ENCODE peak calls at places on chromosomes 4 and X, in ten cellular contexts. L is glutamatergic neuron, G is astrocyte, K is body of pancreas, T is pancreas, J is breast epithelium, Z is suprapubic skin, H is bronchial epithelial cell, Q is right lobe of liver, D is nephron progenitor cell. R is an unnamed sample.

GRCh38 chr4:145909331-145909730 is 29.3 kb downstream of the ZNF827 start:
- DNase-seq in G (no peak), Z (no peak), L (peak), T (peak), J (peak), D (peak), H (peak), K (peak), Q (no peak), R (peak)

GRCh38 chr4:153205028-153205648 is 895 bp downstream of the TRIM2 start:
- DNase-seq in K (peak), T (peak), H (no peak), L (no peak), Z (no peak), Q (no peak), G (no peak), J (no peak), D (peak), R (no peak)

GRCh38 chr4:186765138-186765537 is 41.5 kb upstream of the FAT1 start:
- DNase-seq in D (no peak), J (peak), L (no peak), G (peak), K (no peak), Q (no peak), T (no peak), H (no peak), Z (no peak), R (peak)

GRCh38 chrX:138711399-138712347 is at the start of gene FGF13:
- DNase-seq in H (peak), K (peak), Z (peak), Q (peak), L (peak), D (peak), G (no peak), T (peak), J (peak), R (no peak)

GRCh38 chr4:147787204-147787603 is 55.3 kb downstream of the ARHGAP10 start:
- DNase-seq in G (peak), Z (no peak), L (no peak), J (no peak), Q (no peak), H (no peak), D (no peak), T (no peak), K (no peak), R (peak)

GRCh38 chrX:139112432-139112831 is 400.9 kb upstream of the FGF13 start:
- DNase-seq in J (no peak), H (no peak), G (peak), L (no peak), Q (no peak), K (no peak), Z (no peak), D (no peak), T (no peak), R (no peak)

GRCh38 chr4:7111441-7111840 is 43.6 kb upstream of the GRPEL1 start:
- DNase-seq in K (no peak), Q (no peak), D (no peak), G (no peak), J (no peak), T (no peak), Z (no peak), H (no peak), L (no peak), R (no peak)

GRCh38 chrX:41862562-41863184 is 60.7 kb downstream of the CASK start:
- DNase-seq in H (no peak), T (no peak), Q (no peak), J (no peak), L (no peak), Z (no peak), K (no peak), G (no peak), D (no peak), R (no peak)

GRCh38 chr4:140754918-140755810 is 1.0 kb downstream of the TBC1D9 start:
- DNase-seq in T (no peak), G (no peak), Q (no peak), Z (no peak), K (no peak), J (no peak), L (no peak), D (no peak), H (peak), R (no peak)

GRCh38 chr4:15547392-15547791 is 77.7 kb downstream of the CC2D2A start:
- DNase-seq in Q (no peak), G (no peak), Z (no peak), D (no peak), T (no peak), J (no peak), H (no peak), L (no peak), K (no peak), R (no peak)

GRCh38 chr4:133154725-133155124 is 5.6 kb downstream of the PCDH10 start:
- DNase-seq in G (peak), L (peak), K (no peak), Z (no peak), T (no peak), Q (no peak), D (peak), H (peak), J (no peak), R (no peak)

GRCh38 chr4:10582059-10582686 is 102.4 kb downstream of the CLNK start:
- DNase-seq in K (peak), L (peak), H (peak), Z (no peak), J (peak), G (peak), D (peak), Q (no peak), T (peak), R (peak)

GRCh38 chr4:2852481-2852881 is 8.8 kb downstream of the ADD1 start:
- DNase-seq in D (no peak), J (no peak), Z (no peak), T (no peak), L (no peak), G (no peak), Q (no peak), H (no peak), K (no peak), R (no peak)

GRCh38 chr4:184942447-184943425 is 75.6 kb upstream of the HELT start:
- DNase-seq in G (no peak), Z (no peak), D (no peak), L (no peak), K (no peak), T (no peak), J (no peak), Q (no peak), H (no peak), R (peak)

GRCh38 chr4:48093949-48094550 is 40.0 kb downstream of the TXK start:
- DNase-seq in K (peak), G (peak), Q (no peak), J (no peak), T (peak), Z (no peak), H (peak), D (no peak), L (no peak), R (no peak)

GRCh38 chr4:110135523-110135922 is 62.9 kb downstream of the ELOVL6 start:
- DNase-seq in Q (no peak), H (no peak), D (no peak), G (no peak), K (no peak), L (no peak), Z (no peak), J (no peak), T (no peak), R (no peak)

GRCh38 chr4:140078366-140078765 is 75.6 kb downstream of the MAML3 start:
- DNase-seq in D (peak), T (no peak), Q (no peak), Z (no peak), K (no peak), G (peak), L (peak), H (no peak), J (no peak), R (no peak)

GRCh38 chrX:17697191-17697590 is 40.1 kb upstream of the SCML1 start:
- DNase-seq in L (no peak), G (peak), Q (no peak), Z (no peak), H (peak), K (no peak), J (no peak), T (no peak), D (no peak), R (no peak)

GRCh38 chrX:34632404-34632803 is 24.7 kb downstream of the TMEM47 start:
- DNase-seq in J (no peak), Z (no peak), K (no peak), D (no peak), Q (no peak), L (no peak), G (no peak), H (no peak), T (no peak), R (no peak)

GRCh38 chr4:167826281-167826680 is 266.1 kb upstream of the ANXA10 start:
- DNase-seq in G (no peak), D (no peak), J (no peak), K (no peak), T (no peak), H (peak), Z (no peak), L (no peak), Q (no peak), R (no peak)

GRCh38 chrX:57977992-57978391 is 67.7 kb upstream of the ZXDA start:
- DNase-seq in T (no peak), J (no peak), H (no peak), L (no peak), Z (no peak), Q (no peak), D (no peak), K (no peak), G (no peak), R (no peak)

GRCh38 chr4:142009751-142010150 is 373.4 kb downstream of the IL15 start:
- DNase-seq in G (no peak), D (no peak), J (no peak), T (no peak), Z (no peak), K (no peak), H (no peak), L (no peak), Q (no peak), R (no peak)

GRCh38 chr4:147530723-147531122 is 49.8 kb downstream of the EDNRA start:
- DNase-seq in K (no peak), Q (no peak), H (no peak), D (no peak), T (no peak), L (no peak), J (no peak), Z (no peak), G (no peak), R (no peak)

GRCh38 chr4:3705236-3705987 is 60.8 kb upstream of the ADRA2C start:
- DNase-seq in T (no peak), J (no peak), Q (peak), H (no peak), Z (peak), K (peak), L (no peak), D (no peak), G (no peak), R (no peak)

GRCh38 chr4:78863991-78864390 is 75.2 kb downstream of the PAQR3 start:
- DNase-seq in Q (no peak), L (no peak), H (peak), Z (no peak), K (no peak), J (no peak), T (no peak), G (no peak), D (no peak), R (no peak)

GRCh38 chr4:102687982-102688433 is 72.8 kb downstream of the MANBA start:
- DNase-seq in Q (no peak), Z (no peak), L (no peak), K (no peak), T (no peak), H (no peak), D (no peak), G (no peak), J (no peak), R (no peak)

GRCh38 chrX:111719426-111720210 is 38.6 kb downstream of the ALG13 start:
- DNase-seq in Z (no peak), K (no peak), T (no peak), L (no peak), H (peak), G (peak), D (no peak), J (no peak), Q (no peak), R (no peak)
- TF ChIP-seq CTCF in Z (no peak), K (peak), T (peak), L (peak), H (no peak), G (peak), D (peak), J (no peak), Q (peak), R (no peak)

GRCh38 chr4:164536829-164537228 is 217.1 kb upstream of the SMIM31 start:
- DNase-seq in K (no peak), H (peak), Q (no peak), J (peak), L (no peak), G (peak), Z (no peak), T (no peak), D (no peak), R (peak)
- TF ChIP-seq CTCF in K (no peak), H (no peak), Q (no peak), J (no peak), L (no peak), G (no peak), Z (no peak), T (no peak), D (no peak), R (no peak)

GRCh38 chrX:46180258-46180687 is 364.9 kb downstream of the ZNF674 start:
- DNase-seq in J (no peak), T (no peak), G (peak), D (no peak), Q (no peak), Z (no peak), K (no peak), H (peak), L (no peak), R (no peak)
- TF ChIP-seq CTCF in J (no peak), T (no peak), G (no peak), D (no peak), Q (no peak), Z (no peak), K (no peak), H (no peak), L (no peak), R (no peak)

GRCh38 chr4:108477527-108478108 is 142.8 kb upstream of the RPL34 start:
- DNase-seq in H (no peak), L (no peak), K (no peak), Z (no peak), Q (no peak), D (no peak), J (no peak), G (no peak), T (no peak), R (no peak)

GRCh38 chr4:108473163-108473720 is 147.1 kb upstream of the RPL34 start:
- DNase-seq in J (no peak), H (peak), L (no peak), G (no peak), K (no peak), Q (no peak), T (no peak), Z (no peak), D (no peak), R (no peak)
- TF ChIP-seq CTCF in J (no peak), H (no peak), L (no peak), G (no peak), K (no peak), Q (no peak), T (no peak), Z (no peak), D (no peak), R (no peak)

DNA sequence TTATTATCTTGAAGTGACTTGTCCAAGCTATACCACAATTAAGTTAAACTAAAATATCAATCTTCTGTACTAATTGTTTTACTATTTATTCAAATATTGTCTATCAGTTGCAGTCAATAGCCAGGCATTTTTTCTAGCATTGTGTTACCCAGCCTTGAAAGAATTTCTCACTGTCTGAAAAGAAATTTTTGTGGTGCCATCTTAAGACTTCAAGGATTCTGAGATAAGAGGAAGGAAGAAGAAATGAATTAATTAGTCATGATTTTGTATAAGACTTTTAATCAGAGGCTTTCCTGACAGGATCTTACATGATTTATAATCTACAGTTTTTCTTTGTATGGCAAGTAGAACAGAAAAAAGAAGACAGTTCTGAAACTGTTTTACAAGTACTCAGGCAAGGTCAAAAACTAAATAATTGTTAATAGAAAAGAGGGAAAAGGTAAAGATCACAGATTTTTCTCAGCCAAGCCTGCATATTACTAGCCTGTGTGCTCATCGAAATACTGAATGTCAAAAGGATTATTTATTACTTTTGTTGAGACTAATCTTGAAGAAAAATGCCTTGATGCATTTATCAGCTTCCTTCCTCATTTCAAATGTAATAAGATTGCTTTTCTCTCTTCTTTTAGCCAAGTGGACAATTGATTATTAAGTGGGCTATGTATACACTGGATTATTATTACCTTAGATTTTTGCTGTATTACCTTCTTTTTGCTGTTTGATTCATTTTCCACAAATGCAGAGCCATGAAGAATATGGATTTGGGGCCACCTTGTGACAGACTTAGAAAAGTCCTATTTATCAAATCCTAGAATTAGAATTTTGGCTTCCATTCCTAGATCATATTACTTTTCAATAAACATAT is 53.8 kb downstream of the CXCL1 start:
- DNase-seq in Q (no peak), G (peak), Z (no peak), J (no peak), D (no peak), K (no peak), T (no peak), H (peak), L (no peak), R (no peak)
- TF ChIP-seq CTCF in Q (peak), G (peak), Z (no peak), J (no peak), D (no peak), K (peak), T (peak), H (peak), L (no peak), R (no peak)

R was measured in lower leg skin.